ENCODE peak calls at places on chromosomes 12 and 14, in ten cellular contexts. U, R, V, C, J, D, W, G, I and Z are unnamed samples.

GRCh38 chr12:118271770-118272417 is 100.8 kb downstream of the TAOK3 start:
- DNase-seq in G (no peak), D (no peak), U (no peak), W (no peak), V (no peak), I (no peak), J (no peak), R (no peak), C (no peak), Z (no peak)

GRCh38 chr12:126051611-126052107 is 986.4 kb downstream of the AACS start:
- DNase-seq in W (peak; percentile 17), R (peak; percentile 27), I (peak; percentile 88), U (peak; percentile 2), V (peak; percentile 34), D (peak; percentile 4), C (no peak), G (peak; percentile 95), J (peak; percentile 59), Z (peak; percentile 6)

GRCh38 chr12:79300199-79300568 is 390.6 kb downstream of the PAWR start:
- DNase-seq in C (no peak), V (peak; percentile 72), W (peak; percentile 100), I (peak; percentile 82), G (no peak), D (peak; percentile 32), R (no peak), J (peak; percentile 65), U (peak; percentile 43), Z (peak; percentile 5)

GRCh38 chr14:34718750-34719304 is 4.4 kb upstream of the CFL2 start:
- DNase-seq in V (peak; percentile 58), J (no peak), U (peak; percentile 33), C (no peak), I (peak; percentile 68), W (no peak), R (no peak), G (peak; percentile 28), D (no peak), Z (peak; percentile 67)

GRCh38 chr12:107761502-107761904 is 566 bp upstream of the PRDM4 start:
- DNase-seq in R (no peak), I (no peak), C (peak; percentile 20), D (peak; percentile 58), J (no peak), G (no peak), W (no peak), V (no peak), U (peak; percentile 12), Z (no peak)

GRCh38 chr12:131282292-131283080 is 328.8 kb downstream of the ADGRD1 start:
- DNase-seq in V (no peak), W (no peak), C (peak; percentile 10), U (no peak), R (no peak), G (no peak), I (no peak), J (no peak), D (no peak), Z (no peak)

GRCh38 chr12:89453121-89453520 is 71.5 kb downstream of the GALNT4 start:
- DNase-seq in G (no peak), C (no peak), U (no peak), V (no peak), W (no peak), R (no peak), D (no peak), I (no peak), J (no peak), Z (no peak)

GRCh38 chr12:22658214-22658613 is 33.2 kb downstream of the ETNK1 start:
- DNase-seq in W (peak; percentile 45), V (peak; percentile 95), I (peak; percentile 76), U (peak; percentile 10), G (peak; percentile 53), R (peak; percentile 27), D (no peak), J (peak; percentile 39), C (no peak), Z (peak; percentile 37)

GRCh38 chr14:83541147-83541546 is 1988.8 kb upstream of the FLRT2 start:
- DNase-seq in C (no peak), U (no peak), J (no peak), G (no peak), R (no peak), V (no peak), I (no peak), W (no peak), D (no peak), Z (no peak)

DNA sequence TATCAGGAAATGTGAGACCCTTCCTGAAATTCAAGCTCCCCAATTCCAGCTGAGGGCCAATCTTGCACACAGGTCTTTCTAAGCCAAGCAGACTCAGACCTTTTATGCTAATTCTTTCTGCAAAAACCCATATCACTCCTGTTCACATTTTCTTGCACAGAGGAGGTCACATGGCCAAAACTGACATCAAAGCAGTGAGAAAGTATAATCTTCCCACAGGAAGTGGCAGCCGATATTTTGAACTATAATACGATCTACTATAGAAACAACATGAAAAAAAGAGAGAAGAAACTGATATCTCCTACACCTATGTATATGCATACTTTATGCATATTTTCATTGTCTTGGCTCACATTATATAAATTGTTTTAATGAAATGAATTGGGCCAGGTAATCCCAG is 132.9 kb upstream of the SSTR1 start:
- DNase-seq in W (no peak), I (no peak), U (no peak), J (no peak), V (no peak), R (no peak), D (no peak), G (no peak), C (no peak), Z (no peak)
- H3K4me3 ChIP-seq in W (no peak overlapping the region), I (no peak overlapping the region), U (no peak overlapping the region), J (no peak overlapping the region), V (no peak overlapping the region), R (no peak overlapping the region), D (no peak overlapping the region), G (no peak overlapping the region), C (no peak overlapping the region), Z (no peak overlapping the region)

DNA sequence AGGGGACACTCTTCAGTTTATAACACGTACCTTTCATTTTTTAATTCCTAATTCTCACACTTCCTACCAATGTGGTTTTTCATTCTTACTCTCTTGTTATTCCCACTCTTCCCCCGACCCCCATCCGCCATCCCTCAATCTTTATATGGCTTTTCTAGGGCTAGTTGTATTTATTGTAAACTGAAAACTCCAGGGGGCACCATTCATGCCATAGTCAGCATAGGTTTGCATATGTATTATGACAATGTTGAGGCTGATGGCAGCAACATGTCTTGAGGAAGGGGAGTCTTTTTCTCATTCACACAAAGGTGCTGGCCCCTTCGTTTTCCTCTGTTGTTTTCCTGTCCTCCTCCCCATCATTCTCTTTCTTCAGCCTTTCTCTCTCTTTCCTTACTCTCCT is 27.7 kb upstream of the LTA4H start:
- DNase-seq in C (no peak), U (peak; percentile 59), J (peak; percentile 66), W (peak; percentile 44), R (no peak), D (no peak), V (peak; percentile 57), I (peak; percentile 59), G (peak; percentile 40), Z (peak; percentile 25)
- TF ChIP-seq CTCF in C (no peak), U (peak; percentile 35), J (peak; percentile 37), W (peak; percentile 31), R (peak; percentile 10), D (peak; percentile 21), V (peak; percentile 37), I (peak; percentile 10), G (peak; percentile 17), Z (peak; percentile 27)

DNA sequence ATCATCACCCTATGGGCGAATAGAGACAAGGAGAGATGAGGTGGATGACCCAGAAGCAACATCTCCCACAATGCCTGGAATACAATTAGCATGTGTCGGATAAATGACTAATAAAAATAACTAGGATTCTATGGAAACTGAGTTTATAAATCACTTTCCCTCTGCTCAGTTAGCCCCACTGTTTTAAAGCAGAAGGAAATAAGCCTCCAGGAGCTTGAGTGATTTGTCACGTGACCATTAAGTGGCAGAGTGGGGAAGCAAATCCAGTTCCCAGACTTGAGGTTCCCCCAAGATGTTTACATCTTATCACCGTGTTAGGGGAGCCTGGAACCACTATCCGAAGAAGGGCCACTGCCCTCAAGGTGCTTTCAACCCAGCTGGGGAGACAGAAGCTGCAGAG is 136.5 kb upstream of the CCND2 start:
- DNase-seq in I (no peak), V (no peak), D (no peak), G (no peak), J (no peak), R (no peak), W (no peak), C (no peak), U (no peak), Z (no peak)
- H3K4me3 ChIP-seq in I (no peak overlapping the region), V (no peak overlapping the region), D (no peak overlapping the region), G (no peak overlapping the region), J (no peak overlapping the region), R (no peak overlapping the region), W (no peak overlapping the region), C (no peak overlapping the region), U (no peak overlapping the region), Z (no peak overlapping the region)

GRCh38 chr12:47438175-47438574 is 267.7 kb downstream of the RPAP3 start:
- DNase-seq in V (no peak), G (no peak), J (no peak), I (no peak), U (no peak), D (no peak), C (no peak), W (no peak), R (no peak), Z (no peak)
- TF ChIP-seq CTCF in V (no peak), G (no peak), J (no peak), I (no peak), U (no peak), D (no peak), C (no peak), W (no peak), R (no peak), Z (no peak)

GRCh38 chr14:102817942-102818940 is 41.0 kb downstream of the TRAF3 start:
- DNase-seq in I (peak; percentile 16), U (no peak), J (no peak), C (no peak), W (no peak), V (peak; percentile 63), D (no peak), R (peak; percentile 23), G (peak; percentile 55), Z (peak; percentile 25)
- H3K4me3 ChIP-seq in I (no peak overlapping the region), U (no peak overlapping the region), J (no peak overlapping the region), C (no peak overlapping the region), W (no peak overlapping the region), V (no peak overlapping the region), D (no peak overlapping the region), R (no peak overlapping the region), G (no peak overlapping the region), Z (no peak overlapping the region)

GRCh38 chr14:86646688-86647687 is 1117.0 kb downstream of the FLRT2 start:
- DNase-seq in G (peak; percentile 3), J (peak; percentile 46), W (peak; percentile 17), I (peak; percentile 9), U (peak; percentile 19), V (peak; percentile 34), R (no peak), C (no peak), D (peak; percentile 47), Z (peak; percentile 5)
- TF ChIP-seq CTCF in G (no peak), J (peak; percentile 21), W (no peak), I (no peak), U (no peak), V (peak; percentile 16), R (peak; percentile 19), C (no peak), D (peak; percentile 62), Z (no peak)